ENCODE peak calls at places on chromosomes 6 and 20, in five cellular contexts. One of them, this sample, is unnamed.

GRCh38 chr6:147022041-147022440 is 182.2 kb upstream of the STXBP5 start:
- DNase-seq in left kidney: no peak
- DNase-seq in left lung: no peak
- DNase-seq in stimulated activated CD4-positive, alpha-beta T cell treated with anti-CD3 and anti-CD28 coated beads, Interleukin-12 subunit alpha, Interleukin-12 subunit beta, amount 100 ng/mL, for 4 hours: no peak
- DNase-seq in activated T-cell treated with anti-CD3 and anti-CD28 coated beads for 4 hours: no peak
- DNase-seq in this sample: peak; percentile 88

GRCh38 chr6:41568585-41569384 is 22.6 kb downstream of the FOXP4 start:
- DNase-seq in left lung: no peak
- DNase-seq in stimulated activated CD4-positive, alpha-beta T cell treated with anti-CD3 and anti-CD28 coated beads, Interleukin-12 subunit alpha, Interleukin-12 subunit beta, amount 100 ng/mL, for 4 hours: no peak
- DNase-seq in left kidney: peak; percentile 38
- DNase-seq in activated T-cell treated with anti-CD3 and anti-CD28 coated beads for 4 hours: no peak
- DNase-seq in this sample: no peak

GRCh38 chr20:19659468-19659867 is 98.6 kb upstream of the RIN2 start:
- DNase-seq in stimulated activated CD4-positive, alpha-beta T cell treated with anti-CD3 and anti-CD28 coated beads, Interleukin-12 subunit alpha, Interleukin-12 subunit beta, amount 100 ng/mL, for 4 hours: no peak
- DNase-seq in activated T-cell treated with anti-CD3 and anti-CD28 coated beads for 4 hours: no peak
- DNase-seq in left kidney: no peak
- DNase-seq in left lung: no peak
- DNase-seq in this sample: no peak

GRCh38 chr6:166027761-166028160 is 139.9 kb downstream of the TBXT start:
- DNase-seq in left lung: no peak
- DNase-seq in stimulated activated CD4-positive, alpha-beta T cell treated with anti-CD3 and anti-CD28 coated beads, Interleukin-12 subunit alpha, Interleukin-12 subunit beta, amount 100 ng/mL, for 4 hours: no peak
- DNase-seq in activated T-cell treated with anti-CD3 and anti-CD28 coated beads for 4 hours: no peak
- DNase-seq in left kidney: no peak
- DNase-seq in this sample: peak; percentile 47

GRCh38 chr6:99614430-99615161 is 8.0 kb downstream of the PRDM13 start:
- DNase-seq in left kidney: peak; percentile 76
- DNase-seq in stimulated activated CD4-positive, alpha-beta T cell treated with anti-CD3 and anti-CD28 coated beads, Interleukin-12 subunit alpha, Interleukin-12 subunit beta, amount 100 ng/mL, for 4 hours: no peak
- DNase-seq in activated T-cell treated with anti-CD3 and anti-CD28 coated beads for 4 hours: no peak
- DNase-seq in left lung: peak; percentile 81
- DNase-seq in this sample: no peak

GRCh38 chr20:438581-439469 is 23.5 kb downstream of the TBC1D20 start:
- DNase-seq in left kidney: no peak
- DNase-seq in activated T-cell treated with anti-CD3 and anti-CD28 coated beads for 4 hours: peak; percentile 41
- DNase-seq in stimulated activated CD4-positive, alpha-beta T cell treated with anti-CD3 and anti-CD28 coated beads, Interleukin-12 subunit alpha, Interleukin-12 subunit beta, amount 100 ng/mL, for 4 hours: no peak
- DNase-seq in left lung: no peak
- DNase-seq in this sample: no peak

GRCh38 chr6:41373367-41373918 is 38.0 kb downstream of the NCR2 start:
- DNase-seq in left lung: no peak
- DNase-seq in left kidney: peak; percentile 53
- DNase-seq in activated T-cell treated with anti-CD3 and anti-CD28 coated beads for 4 hours: no peak
- DNase-seq in stimulated activated CD4-positive, alpha-beta T cell treated with anti-CD3 and anti-CD28 coated beads, Interleukin-12 subunit alpha, Interleukin-12 subunit beta, amount 100 ng/mL, for 4 hours: no peak
- DNase-seq in this sample: no peak

GRCh38 chr6:154791561-154792317 is 58.5 kb downstream of the SCAF8 start:
- DNase-seq in activated T-cell treated with anti-CD3 and anti-CD28 coated beads for 4 hours: no peak
- DNase-seq in left kidney: peak; percentile 3
- DNase-seq in left lung: no peak
- DNase-seq in stimulated activated CD4-positive, alpha-beta T cell treated with anti-CD3 and anti-CD28 coated beads, Interleukin-12 subunit alpha, Interleukin-12 subunit beta, amount 100 ng/mL, for 4 hours: no peak
- DNase-seq in this sample: no peak

GRCh38 chr6:7045331-7045730 is 62.4 kb upstream of the RREB1 start:
- DNase-seq in left kidney: no peak
- DNase-seq in activated T-cell treated with anti-CD3 and anti-CD28 coated beads for 4 hours: no peak
- DNase-seq in left lung: no peak
- DNase-seq in stimulated activated CD4-positive, alpha-beta T cell treated with anti-CD3 and anti-CD28 coated beads, Interleukin-12 subunit alpha, Interleukin-12 subunit beta, amount 100 ng/mL, for 4 hours: no peak
- DNase-seq in this sample: no peak

GRCh38 chr6:136723780-136724179 is 68.5 kb downstream of the MAP3K5 start:
- DNase-seq in left lung: no peak
- DNase-seq in left kidney: no peak
- DNase-seq in stimulated activated CD4-positive, alpha-beta T cell treated with anti-CD3 and anti-CD28 coated beads, Interleukin-12 subunit alpha, Interleukin-12 subunit beta, amount 100 ng/mL, for 4 hours: peak; percentile 28
- DNase-seq in activated T-cell treated with anti-CD3 and anti-CD28 coated beads for 4 hours: peak; percentile 49
- DNase-seq in this sample: no peak

GRCh38 chr20:25072226-25072811 is 9.6 kb downstream of the VSX1 start:
- DNase-seq in left kidney: no peak
- DNase-seq in stimulated activated CD4-positive, alpha-beta T cell treated with anti-CD3 and anti-CD28 coated beads, Interleukin-12 subunit alpha, Interleukin-12 subunit beta, amount 100 ng/mL, for 4 hours: no peak
- DNase-seq in activated T-cell treated with anti-CD3 and anti-CD28 coated beads for 4 hours: no peak
- DNase-seq in left lung: no peak
- DNase-seq in this sample: no peak

GRCh38 chr20:3652646-3653596 is 10.3 kb downstream of the GFRA4 start:
- DNase-seq in left kidney: peak; percentile 68
- DNase-seq in activated T-cell treated with anti-CD3 and anti-CD28 coated beads for 4 hours: no peak
- DNase-seq in stimulated activated CD4-positive, alpha-beta T cell treated with anti-CD3 and anti-CD28 coated beads, Interleukin-12 subunit alpha, Interleukin-12 subunit beta, amount 100 ng/mL, for 4 hours: no peak
- DNase-seq in left lung: no peak
- DNase-seq in this sample: no peak

GRCh38 chr6:27867051-27867940 is 44.9 kb downstream of the OR2B2 start:
- DNase-seq in activated T-cell treated with anti-CD3 and anti-CD28 coated beads for 4 hours: peak; percentile 39
- DNase-seq in left kidney: peak; percentile 95
- DNase-seq in left lung: peak; percentile 92
- DNase-seq in stimulated activated CD4-positive, alpha-beta T cell treated with anti-CD3 and anti-CD28 coated beads, Interleukin-12 subunit alpha, Interleukin-12 subunit beta, amount 100 ng/mL, for 4 hours: peak; percentile 54
- DNase-seq in this sample: peak; percentile 56

GRCh38 chr6:2019051-2019450 is 226.4 kb downstream of the GMDS start:
- DNase-seq in left kidney: no peak
- DNase-seq in stimulated activated CD4-positive, alpha-beta T cell treated with anti-CD3 and anti-CD28 coated beads, Interleukin-12 subunit alpha, Interleukin-12 subunit beta, amount 100 ng/mL, for 4 hours: no peak
- DNase-seq in activated T-cell treated with anti-CD3 and anti-CD28 coated beads for 4 hours: no peak
- DNase-seq in left lung: no peak
- DNase-seq in this sample: no peak

This sample was measured in astrocyte.